ENCODE peak calls at places on chromosomes 12 and 14, in seven cellular contexts. One of them, this sample, is unnamed.

GRCh38 chr14:97554597-97554996 is 757.4 kb downstream of the VRK1 start:
- DNase-seq in GM13977: no peak
- DNase-seq in GM04504: no peak
- DNase-seq in T-cell: no peak
- DNase-seq in Daoy: no peak
- DNase-seq in activated B cell treated with CpG ODN at 0.5 μM for 24 hours: no peak
- DNase-seq in kidney tubule cell: no peak
- DNase-seq in this sample: no peak

GRCh38 chr14:80973918-80974317 is 18.5 kb downstream of the TSHR start:
- DNase-seq in Daoy: no peak
- DNase-seq in activated B cell treated with CpG ODN at 0.5 μM for 24 hours: no peak
- DNase-seq in kidney tubule cell: peak; percentile 62
- DNase-seq in GM04504: no peak
- DNase-seq in GM13977: no peak
- DNase-seq in T-cell: no peak
- DNase-seq in this sample: no peak

GRCh38 chr12:91133871-91134270 is 22.6 kb upstream of the LUM start:
- DNase-seq in T-cell: no peak
- DNase-seq in kidney tubule cell: peak; percentile 3
- DNase-seq in GM13977: no peak
- DNase-seq in GM04504: peak; percentile 82
- DNase-seq in Daoy: no peak
- DNase-seq in activated B cell treated with CpG ODN at 0.5 μM for 24 hours: no peak
- DNase-seq in this sample: no peak

GRCh38 chr12:52442600-52443061 is 8.5 kb upstream of the KRT75 start:
- DNase-seq in GM13977: no peak
- DNase-seq in T-cell: no peak
- DNase-seq in activated B cell treated with CpG ODN at 0.5 μM for 24 hours: no peak
- DNase-seq in Daoy: peak; percentile 98
- DNase-seq in kidney tubule cell: peak; percentile 99
- DNase-seq in GM04504: peak; percentile 50
- DNase-seq in this sample: no peak

GRCh38 chr12:31369712-31370521 is 44.0 kb upstream of the SINHCAF start:
- DNase-seq in activated B cell treated with CpG ODN at 0.5 μM for 24 hours: no peak
- DNase-seq in GM04504: peak; percentile 25
- DNase-seq in Daoy: no peak
- DNase-seq in T-cell: no peak
- DNase-seq in GM13977: no peak
- DNase-seq in kidney tubule cell: peak; percentile 63
- DNase-seq in this sample: no peak

GRCh38 chr12:32273712-32274111 is 125.6 kb upstream of the FGD4 start:
- DNase-seq in Daoy: no peak
- DNase-seq in kidney tubule cell: peak; percentile 21
- DNase-seq in GM04504: no peak
- DNase-seq in GM13977: peak; percentile 65
- DNase-seq in activated B cell treated with CpG ODN at 0.5 μM for 24 hours: peak; percentile 47
- DNase-seq in T-cell: peak; percentile 30
- DNase-seq in this sample: no peak

GRCh38 chr12:102690267-102690666 is 209.9 kb upstream of the IGF1 start:
- DNase-seq in activated B cell treated with CpG ODN at 0.5 μM for 24 hours: no peak
- DNase-seq in GM04504: no peak
- DNase-seq in T-cell: no peak
- DNase-seq in Daoy: no peak
- DNase-seq in kidney tubule cell: no peak
- DNase-seq in GM13977: no peak
- DNase-seq in this sample: no peak

GRCh38 chr12:94266390-94266789 is 118.0 kb downstream of the PLXNC1 start:
- DNase-seq in activated B cell treated with CpG ODN at 0.5 μM for 24 hours: no peak
- DNase-seq in GM04504: no peak
- DNase-seq in Daoy: no peak
- DNase-seq in kidney tubule cell: no peak
- DNase-seq in T-cell: no peak
- DNase-seq in GM13977: no peak
- DNase-seq in this sample: no peak

GRCh38 chr14:71996615-71997014 is 64.4 kb downstream of the RGS6 start:
- DNase-seq in T-cell: no peak
- DNase-seq in GM04504: no peak
- DNase-seq in Daoy: no peak
- DNase-seq in GM13977: no peak
- DNase-seq in activated B cell treated with CpG ODN at 0.5 μM for 24 hours: no peak
- DNase-seq in kidney tubule cell: no peak
- DNase-seq in this sample: no peak

GRCh38 chr12:131736807-131737484 is 26.1 kb downstream of the SFSWAP start:
- DNase-seq in T-cell: no peak
- DNase-seq in Daoy: peak; percentile 79
- DNase-seq in GM04504: no peak
- DNase-seq in kidney tubule cell: peak; percentile 93
- DNase-seq in activated B cell treated with CpG ODN at 0.5 μM for 24 hours: no peak
- DNase-seq in GM13977: no peak
- DNase-seq in this sample: no peak

GRCh38 chr14:96165493-96166474 is 38.9 kb upstream of the BDKRB2 start:
- DNase-seq in activated B cell treated with CpG ODN at 0.5 μM for 24 hours: no peak
- DNase-seq in GM04504: no peak
- DNase-seq in kidney tubule cell: no peak
- DNase-seq in T-cell: no peak
- DNase-seq in Daoy: no peak
- DNase-seq in GM13977: no peak
- DNase-seq in this sample: no peak

GRCh38 chr12:102069707-102070106 is 7.9 kb upstream of the WASHC3 start:
- DNase-seq in GM13977: no peak
- DNase-seq in kidney tubule cell: no peak
- DNase-seq in activated B cell treated with CpG ODN at 0.5 μM for 24 hours: no peak
- DNase-seq in GM04504: no peak
- DNase-seq in Daoy: no peak
- DNase-seq in T-cell: no peak
- DNase-seq in this sample: no peak

GRCh38 chr14:96686126-96686525 is 111.1 kb upstream of the VRK1 start:
- DNase-seq in GM13977: no peak
- DNase-seq in T-cell: no peak
- DNase-seq in Daoy: no peak
- DNase-seq in kidney tubule cell: no peak
- DNase-seq in activated B cell treated with CpG ODN at 0.5 μM for 24 hours: no peak
- DNase-seq in GM04504: no peak
- DNase-seq in this sample: no peak

GRCh38 chr12:112992541-112993398 is 14.5 kb downstream of the OAS2 start:
- DNase-seq in GM04504: no peak
- DNase-seq in T-cell: peak; percentile 37
- DNase-seq in GM13977: peak; percentile 40
- DNase-seq in kidney tubule cell: peak; percentile 72
- DNase-seq in activated B cell treated with CpG ODN at 0.5 μM for 24 hours: no peak
- DNase-seq in Daoy: peak; percentile 65
- DNase-seq in this sample: no peak

GRCh38 chr14:105314287-105315185 is at the start of gene PACS2:
- DNase-seq in GM04504: peak; percentile 79
- DNase-seq in activated B cell treated with CpG ODN at 0.5 μM for 24 hours: peak; percentile 86
- DNase-seq in kidney tubule cell: peak; percentile 93
- DNase-seq in GM13977: peak; percentile 100
- DNase-seq in Daoy: peak; percentile 93
- DNase-seq in T-cell: peak; percentile 74
- DNase-seq in this sample: peak; percentile 87

GRCh38 chr12:52020539-52021336 is 14.0 kb downstream of the TAMALIN start:
- DNase-seq in Daoy: peak; percentile 63
- DNase-seq in activated B cell treated with CpG ODN at 0.5 μM for 24 hours: peak; percentile 61
- DNase-seq in kidney tubule cell: peak; percentile 52
- DNase-seq in GM04504: no peak
- DNase-seq in T-cell: peak; percentile 46
- DNase-seq in GM13977: peak; percentile 78
- DNase-seq in this sample: no peak

GRCh38 chr12:116525418-116526001 is 33.7 kb upstream of the MAP1LC3B2 start:
- DNase-seq in kidney tubule cell: peak; percentile 95
- DNase-seq in GM04504: peak; percentile 90
- DNase-seq in Daoy: peak; percentile 94
- DNase-seq in T-cell: no peak
- DNase-seq in activated B cell treated with CpG ODN at 0.5 μM for 24 hours: no peak
- DNase-seq in GM13977: no peak
- DNase-seq in this sample: no peak

GRCh38 chr12:114407034-114407420 is 1.1 kb upstream of the TBX5 start:
- DNase-seq in activated B cell treated with CpG ODN at 0.5 μM for 24 hours: no peak
- DNase-seq in GM13977: peak; percentile 15
- DNase-seq in Daoy: no peak
- DNase-seq in T-cell: no peak
- DNase-seq in kidney tubule cell: no peak
- DNase-seq in GM04504: no peak
- DNase-seq in this sample: no peak

GRCh38 chr14:81169711-81170103 is 51.1 kb downstream of the GTF2A1 start:
- DNase-seq in Daoy: peak; percentile 4
- DNase-seq in GM13977: no peak
- DNase-seq in activated B cell treated with CpG ODN at 0.5 μM for 24 hours: no peak
- DNase-seq in T-cell: peak; percentile 7
- DNase-seq in GM04504: no peak
- DNase-seq in kidney tubule cell: no peak
- DNase-seq in this sample: no peak

GRCh38 chr12:110107369-110108281 is 16.5 kb upstream of the IFT81 start:
- DNase-seq in GM04504: peak; percentile 85
- DNase-seq in T-cell: no peak
- DNase-seq in kidney tubule cell: peak; percentile 48
- DNase-seq in GM13977: no peak
- DNase-seq in activated B cell treated with CpG ODN at 0.5 μM for 24 hours: no peak
- DNase-seq in Daoy: peak; percentile 93
- DNase-seq in this sample: no peak